ENCODE peak calls at places on chromosomes 1 and 21, in nine cellular contexts. X is tibial artery; H is AG04449; F is ovary; Q is EL; J is CD8-positive, alpha-beta memory T cell; C is stimulated activated CD4-positive, alpha-beta T cell treated with anti-CD3 and anti-CD28 coated beads, Interleukin-15, amount 100 ng/mL, for 1 hour; S is NT2/D1; Y is iPS-NIHi11. N is an unnamed sample.

GRCh38 chr1:3809680-3810079 is 13.4 kb upstream of the LRRC47 start:
- DNase-seq in X (no peak), H (no peak), F (no peak), Q (no peak), J (no peak), C (no peak), S (no peak), Y (no peak), N (no peak)

GRCh38 chr1:116763787-116764465 is 9.7 kb downstream of the CD2 start:
- DNase-seq in X (no peak), H (no peak), F (no peak), Q (peak), J (no peak), C (no peak), S (no peak), Y (peak), N (no peak)

GRCh38 chr1:176450526-176450925 is 12.4 kb upstream of the PAPPA2 start:
- DNase-seq in X (no peak), H (no peak), F (no peak), Q (peak), J (no peak), C (no peak), S (no peak), Y (no peak), N (peak)

GRCh38 chr1:174569240-174569639 is 121.5 kb downstream of the GPR52 start:
- DNase-seq in X (no peak), H (no peak), F (no peak), Q (no peak), J (no peak), C (no peak), S (no peak), Y (no peak), N (no peak)

GRCh38 chr1:24742090-24742938 is 2.9 kb upstream of the CLIC4 start:
- DNase-seq in X (no peak), H (peak), F (no peak), Q (peak), J (no peak), C (no peak), S (no peak), Y (no peak), N (no peak)

GRCh38 chr1:212975607-212975918 is 25.2 kb downstream of the VASH2 start:
- DNase-seq in X (no peak), H (no peak), F (no peak), Q (peak), J (no peak), C (no peak), S (no peak), Y (no peak), N (no peak)

GRCh38 chr21:44334637-44335030 is 4.6 kb downstream of the CFAP410 start:
- DNase-seq in X (no peak), H (no peak), F (no peak), Q (no peak), J (no peak), C (no peak), S (no peak), Y (no peak), N (no peak)

GRCh38 chr1:232473319-232473718 is 156.6 kb downstream of the SIPA1L2 start:
- DNase-seq in X (peak), H (no peak), F (peak), Q (peak), J (no peak), C (no peak), S (peak), Y (peak), N (no peak)

GRCh38 chr1:223664106-223664505 is 1.4 kb downstream of the CAPN8 start:
- DNase-seq in X (no peak), H (no peak), F (no peak), Q (no peak), J (no peak), C (no peak), S (no peak), Y (no peak), N (no peak)

N was measured in RKO.